ENCODE peak calls at places on chromosomes 11 and 22, in ten cellular contexts. One of them, this sample, is unnamed.

GRCh38 chr11:3639841-3640240 is 2.0 kb downstream of the ART5 start:
- DNase-seq in activated T-cell treated with anti-CD3 and anti-CD28 coated beads, Interleukin-2, amount 50 U/mL, for 72 hours: no peak
- DNase-seq in T-helper 22 cell: no peak
- DNase-seq in posterior cingulate gyrus: no peak
- DNase-seq in body of pancreas: no peak
- DNase-seq in AML-193: no peak
- DNase-seq in T follicular helper cell: no peak
- DNase-seq in AG08396: no peak
- DNase-seq in GF-D8: no peak
- DNase-seq in AG04450: no peak
- DNase-seq in this sample: no peak

GRCh38 chr22:20028855-20029549 is 8.1 kb downstream of the TANGO2 start:
- DNase-seq in T-helper 22 cell: no peak
- DNase-seq in activated T-cell treated with anti-CD3 and anti-CD28 coated beads, Interleukin-2, amount 50 U/mL, for 72 hours: no peak
- DNase-seq in AG04450: no peak
- DNase-seq in AG08396: no peak
- DNase-seq in body of pancreas: no peak
- DNase-seq in posterior cingulate gyrus: peak; percentile 50
- DNase-seq in T follicular helper cell: no peak
- DNase-seq in AML-193: no peak
- DNase-seq in GF-D8: no peak
- DNase-seq in this sample: no peak

GRCh38 chr11:74822187-74822586 is 73.5 kb downstream of the RNF169 start:
- DNase-seq in T follicular helper cell: no peak
- DNase-seq in AG04450: peak; percentile 85
- DNase-seq in activated T-cell treated with anti-CD3 and anti-CD28 coated beads, Interleukin-2, amount 50 U/mL, for 72 hours: no peak
- DNase-seq in T-helper 22 cell: no peak
- DNase-seq in AG08396: peak; percentile 53
- DNase-seq in posterior cingulate gyrus: no peak
- DNase-seq in AML-193: no peak
- DNase-seq in body of pancreas: no peak
- DNase-seq in GF-D8: no peak
- DNase-seq in this sample: peak; percentile 7

GRCh38 chr11:2804701-2805387 is 80.7 kb downstream of the CDKN1C start:
- DNase-seq in T follicular helper cell: no peak
- DNase-seq in T-helper 22 cell: no peak
- DNase-seq in GF-D8: no peak
- DNase-seq in AML-193: no peak
- DNase-seq in AG08396: no peak
- DNase-seq in body of pancreas: peak; percentile 7
- DNase-seq in activated T-cell treated with anti-CD3 and anti-CD28 coated beads, Interleukin-2, amount 50 U/mL, for 72 hours: no peak
- DNase-seq in posterior cingulate gyrus: peak; percentile 7
- DNase-seq in AG04450: no peak
- DNase-seq in this sample: no peak

GRCh38 chr11:47071341-47071740 is 105.3 kb downstream of the ARFGAP2 start:
- DNase-seq in T-helper 22 cell: no peak
- DNase-seq in activated T-cell treated with anti-CD3 and anti-CD28 coated beads, Interleukin-2, amount 50 U/mL, for 72 hours: no peak
- DNase-seq in T follicular helper cell: no peak
- DNase-seq in GF-D8: no peak
- DNase-seq in posterior cingulate gyrus: no peak
- DNase-seq in AG04450: no peak
- DNase-seq in AG08396: no peak
- DNase-seq in body of pancreas: no peak
- DNase-seq in AML-193: no peak
- DNase-seq in this sample: no peak

GRCh38 chr11:5196731-5197130 is 3.8 kb downstream of the OR51V1 start:
- DNase-seq in AG08396: no peak
- DNase-seq in activated T-cell treated with anti-CD3 and anti-CD28 coated beads, Interleukin-2, amount 50 U/mL, for 72 hours: no peak
- DNase-seq in T follicular helper cell: no peak
- DNase-seq in body of pancreas: no peak
- DNase-seq in AML-193: no peak
- DNase-seq in posterior cingulate gyrus: no peak
- DNase-seq in AG04450: no peak
- DNase-seq in T-helper 22 cell: no peak
- DNase-seq in GF-D8: no peak
- DNase-seq in this sample: no peak

GRCh38 chr11:17608830-17609229 is 61.8 kb downstream of the OTOG start:
- DNase-seq in AG04450: no peak
- DNase-seq in AML-193: no peak
- DNase-seq in posterior cingulate gyrus: no peak
- DNase-seq in T follicular helper cell: no peak
- DNase-seq in AG08396: no peak
- DNase-seq in T-helper 22 cell: no peak
- DNase-seq in body of pancreas: no peak
- DNase-seq in activated T-cell treated with anti-CD3 and anti-CD28 coated beads, Interleukin-2, amount 50 U/mL, for 72 hours: no peak
- DNase-seq in GF-D8: no peak
- DNase-seq in this sample: no peak

GRCh38 chr11:114099392-114100178 is 40.1 kb downstream of the ZBTB16 start:
- DNase-seq in AG08396: no peak
- DNase-seq in GF-D8: no peak
- DNase-seq in activated T-cell treated with anti-CD3 and anti-CD28 coated beads, Interleukin-2, amount 50 U/mL, for 72 hours: peak; percentile 13
- DNase-seq in posterior cingulate gyrus: no peak
- DNase-seq in T-helper 22 cell: no peak
- DNase-seq in body of pancreas: peak; percentile 61
- DNase-seq in T follicular helper cell: no peak
- DNase-seq in AG04450: no peak
- DNase-seq in AML-193: no peak
- DNase-seq in this sample: no peak

GRCh38 chr11:118086913-118087768 is at the start of gene SMIM35:
- DNase-seq in T-helper 22 cell: no peak
- DNase-seq in T follicular helper cell: no peak
- DNase-seq in GF-D8: no peak
- DNase-seq in AG04450: no peak
- DNase-seq in activated T-cell treated with anti-CD3 and anti-CD28 coated beads, Interleukin-2, amount 50 U/mL, for 72 hours: no peak
- DNase-seq in AML-193: no peak
- DNase-seq in body of pancreas: no peak
- DNase-seq in AG08396: no peak
- DNase-seq in posterior cingulate gyrus: no peak
- DNase-seq in this sample: no peak

GRCh38 chr11:45159781-45160365 is 13.4 kb downstream of the PRDM11 start:
- DNase-seq in posterior cingulate gyrus: no peak
- DNase-seq in AG08396: no peak
- DNase-seq in AG04450: no peak
- DNase-seq in AML-193: no peak
- DNase-seq in T follicular helper cell: no peak
- DNase-seq in activated T-cell treated with anti-CD3 and anti-CD28 coated beads, Interleukin-2, amount 50 U/mL, for 72 hours: no peak
- DNase-seq in body of pancreas: no peak
- DNase-seq in T-helper 22 cell: no peak
- DNase-seq in GF-D8: no peak
- DNase-seq in this sample: no peak

GRCh38 chr11:34512810-34513673 is 552 bp downstream of the ELF5 start:
- DNase-seq in activated T-cell treated with anti-CD3 and anti-CD28 coated beads, Interleukin-2, amount 50 U/mL, for 72 hours: peak; percentile 55
- DNase-seq in AG04450: no peak
- DNase-seq in body of pancreas: peak; percentile 77
- DNase-seq in T follicular helper cell: peak; percentile 12
- DNase-seq in T-helper 22 cell: no peak
- DNase-seq in posterior cingulate gyrus: peak; percentile 42
- DNase-seq in GF-D8: peak; percentile 0
- DNase-seq in AML-193: peak; percentile 59
- DNase-seq in AG08396: peak; percentile 73
- DNase-seq in this sample: no peak

GRCh38 chr11:38046571-38047135 is 1448.6 kb upstream of the RAG2 start:
- DNase-seq in AG04450: no peak
- DNase-seq in AML-193: no peak
- DNase-seq in body of pancreas: no peak
- DNase-seq in GF-D8: no peak
- DNase-seq in T follicular helper cell: no peak
- DNase-seq in activated T-cell treated with anti-CD3 and anti-CD28 coated beads, Interleukin-2, amount 50 U/mL, for 72 hours: no peak
- DNase-seq in T-helper 22 cell: no peak
- DNase-seq in AG08396: no peak
- DNase-seq in posterior cingulate gyrus: no peak
- DNase-seq in this sample: no peak

GRCh38 chr11:95736268-95737208 is 53.0 kb downstream of the FAM76B start:
- DNase-seq in body of pancreas: no peak
- DNase-seq in GF-D8: no peak
- DNase-seq in AG04450: no peak
- DNase-seq in posterior cingulate gyrus: no peak
- DNase-seq in T follicular helper cell: no peak
- DNase-seq in AML-193: no peak
- DNase-seq in activated T-cell treated with anti-CD3 and anti-CD28 coated beads, Interleukin-2, amount 50 U/mL, for 72 hours: no peak
- DNase-seq in T-helper 22 cell: no peak
- DNase-seq in AG08396: no peak
- DNase-seq in this sample: no peak

GRCh38 chr11:69771466-69771865 is 3.7 kb downstream of the FGF4 start:
- DNase-seq in AML-193: no peak
- DNase-seq in posterior cingulate gyrus: no peak
- DNase-seq in body of pancreas: no peak
- DNase-seq in GF-D8: no peak
- DNase-seq in AG08396: no peak
- DNase-seq in T follicular helper cell: no peak
- DNase-seq in T-helper 22 cell: no peak
- DNase-seq in AG04450: no peak
- DNase-seq in activated T-cell treated with anti-CD3 and anti-CD28 coated beads, Interleukin-2, amount 50 U/mL, for 72 hours: no peak
- DNase-seq in this sample: no peak

GRCh38 chr11:80873309-80873999 is 1432.6 kb upstream of the TENM4 start:
- DNase-seq in T follicular helper cell: no peak
- DNase-seq in AG04450: no peak
- DNase-seq in activated T-cell treated with anti-CD3 and anti-CD28 coated beads, Interleukin-2, amount 50 U/mL, for 72 hours: no peak
- DNase-seq in posterior cingulate gyrus: no peak
- DNase-seq in body of pancreas: no peak
- DNase-seq in AML-193: no peak
- DNase-seq in GF-D8: no peak
- DNase-seq in T-helper 22 cell: no peak
- DNase-seq in AG08396: no peak
- DNase-seq in this sample: no peak

GRCh38 chr11:104918113-104918824 is 20.0 kb upstream of the CASP12 start:
- DNase-seq in T follicular helper cell: no peak
- DNase-seq in posterior cingulate gyrus: no peak
- DNase-seq in AML-193: no peak
- DNase-seq in body of pancreas: no peak
- DNase-seq in AG04450: peak; percentile 61
- DNase-seq in GF-D8: no peak
- DNase-seq in activated T-cell treated with anti-CD3 and anti-CD28 coated beads, Interleukin-2, amount 50 U/mL, for 72 hours: no peak
- DNase-seq in AG08396: peak; percentile 39
- DNase-seq in T-helper 22 cell: no peak
- DNase-seq in this sample: peak; percentile 59

GRCh38 chr11:95451682-95452081 is 220.7 kb upstream of the SESN3 start:
- DNase-seq in AML-193: peak; percentile 18
- DNase-seq in AG08396: peak; percentile 62
- DNase-seq in AG04450: peak; percentile 13
- DNase-seq in GF-D8: no peak
- DNase-seq in T follicular helper cell: no peak
- DNase-seq in posterior cingulate gyrus: no peak
- DNase-seq in activated T-cell treated with anti-CD3 and anti-CD28 coated beads, Interleukin-2, amount 50 U/mL, for 72 hours: no peak
- DNase-seq in T-helper 22 cell: no peak
- DNase-seq in body of pancreas: no peak
- DNase-seq in this sample: peak; percentile 14

GRCh38 chr11:31655483-31655882 is 145.9 kb downstream of the ELP4 start:
- DNase-seq in body of pancreas: no peak
- DNase-seq in T follicular helper cell: no peak
- DNase-seq in AG08396: peak; percentile 13
- DNase-seq in activated T-cell treated with anti-CD3 and anti-CD28 coated beads, Interleukin-2, amount 50 U/mL, for 72 hours: no peak
- DNase-seq in posterior cingulate gyrus: no peak
- DNase-seq in T-helper 22 cell: no peak
- DNase-seq in GF-D8: no peak
- DNase-seq in AML-193: no peak
- DNase-seq in AG04450: no peak
- DNase-seq in this sample: peak; percentile 52

GRCh38 chr11:74720596-74721478 is 10.4 kb downstream of the CHRDL2 start:
- DNase-seq in posterior cingulate gyrus: peak; percentile 38
- DNase-seq in AML-193: no peak
- DNase-seq in body of pancreas: peak; percentile 50
- DNase-seq in T-helper 22 cell: no peak
- DNase-seq in T follicular helper cell: no peak
- DNase-seq in AG08396: peak; percentile 45
- DNase-seq in GF-D8: no peak
- DNase-seq in activated T-cell treated with anti-CD3 and anti-CD28 coated beads, Interleukin-2, amount 50 U/mL, for 72 hours: no peak
- DNase-seq in AG04450: peak; percentile 81
- DNase-seq in this sample: no peak

GRCh38 chr11:30342736-30343166 is 19.8 kb downstream of the ARL14EP start:
- DNase-seq in activated T-cell treated with anti-CD3 and anti-CD28 coated beads, Interleukin-2, amount 50 U/mL, for 72 hours: no peak
- DNase-seq in AG08396: no peak
- DNase-seq in T follicular helper cell: no peak
- DNase-seq in AML-193: no peak
- DNase-seq in GF-D8: no peak
- DNase-seq in body of pancreas: no peak
- DNase-seq in T-helper 22 cell: no peak
- DNase-seq in AG04450: no peak
- DNase-seq in posterior cingulate gyrus: no peak
- DNase-seq in this sample: no peak

GRCh38 chr11:92492372-92492771 is 267.8 kb downstream of the FAT3 start:
- DNase-seq in posterior cingulate gyrus: no peak
- DNase-seq in body of pancreas: no peak
- DNase-seq in AG08396: no peak
- DNase-seq in activated T-cell treated with anti-CD3 and anti-CD28 coated beads, Interleukin-2, amount 50 U/mL, for 72 hours: no peak
- DNase-seq in AG04450: no peak
- DNase-seq in AML-193: no peak
- DNase-seq in T follicular helper cell: no peak
- DNase-seq in T-helper 22 cell: no peak
- DNase-seq in GF-D8: no peak
- DNase-seq in this sample: no peak

GRCh38 chr11:120952503-120953229 is 71.2 kb upstream of the TBCEL start:
- DNase-seq in AG04450: peak; percentile 21
- DNase-seq in body of pancreas: peak; percentile 72
- DNase-seq in T-helper 22 cell: no peak
- DNase-seq in activated T-cell treated with anti-CD3 and anti-CD28 coated beads, Interleukin-2, amount 50 U/mL, for 72 hours: peak; percentile 72
- DNase-seq in GF-D8: peak; percentile 59
- DNase-seq in AG08396: peak; percentile 82
- DNase-seq in posterior cingulate gyrus: peak; percentile 87
- DNase-seq in T follicular helper cell: peak; percentile 38
- DNase-seq in AML-193: peak; percentile 62
- DNase-seq in this sample: peak; percentile 10

GRCh38 chr22:42317691-42318547 is 47.5 kb upstream of the TCF20 start:
- DNase-seq in T follicular helper cell: no peak
- DNase-seq in posterior cingulate gyrus: peak; percentile 69
- DNase-seq in AG04450: no peak
- DNase-seq in AG08396: no peak
- DNase-seq in activated T-cell treated with anti-CD3 and anti-CD28 coated beads, Interleukin-2, amount 50 U/mL, for 72 hours: no peak
- DNase-seq in AML-193: no peak
- DNase-seq in body of pancreas: no peak
- DNase-seq in GF-D8: no peak
- DNase-seq in T-helper 22 cell: no peak
- DNase-seq in this sample: no peak

GRCh38 chr11:110782616-110783015 is 70.4 kb upstream of the ARHGAP20 start:
- DNase-seq in activated T-cell treated with anti-CD3 and anti-CD28 coated beads, Interleukin-2, amount 50 U/mL, for 72 hours: no peak
- DNase-seq in posterior cingulate gyrus: no peak
- DNase-seq in AML-193: no peak
- DNase-seq in T-helper 22 cell: no peak
- DNase-seq in AG08396: no peak
- DNase-seq in GF-D8: no peak
- DNase-seq in T follicular helper cell: no peak
- DNase-seq in body of pancreas: no peak
- DNase-seq in AG04450: no peak
- DNase-seq in this sample: no peak

GRCh38 chr22:40177738-40178416 is at the start of gene TNRC6B:
- DNase-seq in activated T-cell treated with anti-CD3 and anti-CD28 coated beads, Interleukin-2, amount 50 U/mL, for 72 hours: peak; percentile 83
- DNase-seq in body of pancreas: peak; percentile 81
- DNase-seq in AG08396: peak; percentile 72
- DNase-seq in AG04450: peak; percentile 92
- DNase-seq in T follicular helper cell: peak; percentile 67
- DNase-seq in AML-193: peak; percentile 98
- DNase-seq in posterior cingulate gyrus: peak; percentile 65
- DNase-seq in T-helper 22 cell: peak; percentile 70
- DNase-seq in GF-D8: peak; percentile 98
- DNase-seq in this sample: peak; percentile 92

GRCh38 chr22:26481112-26481693 is 2.4 kb downstream of the HPS4 start:
- DNase-seq in activated T-cell treated with anti-CD3 and anti-CD28 coated beads, Interleukin-2, amount 50 U/mL, for 72 hours: no peak
- DNase-seq in body of pancreas: no peak
- DNase-seq in AML-193: no peak
- DNase-seq in AG08396: no peak
- DNase-seq in T follicular helper cell: no peak
- DNase-seq in AG04450: no peak
- DNase-seq in posterior cingulate gyrus: no peak
- DNase-seq in GF-D8: no peak
- DNase-seq in T-helper 22 cell: no peak
- DNase-seq in this sample: no peak

GRCh38 chr11:69658606-69659450 is 16.3 kb downstream of the LTO1 start:
- DNase-seq in AG08396: no peak
- DNase-seq in AG04450: no peak
- DNase-seq in activated T-cell treated with anti-CD3 and anti-CD28 coated beads, Interleukin-2, amount 50 U/mL, for 72 hours: no peak
- DNase-seq in AML-193: no peak
- DNase-seq in T-helper 22 cell: no peak
- DNase-seq in GF-D8: no peak
- DNase-seq in posterior cingulate gyrus: no peak
- DNase-seq in body of pancreas: no peak
- DNase-seq in T follicular helper cell: no peak
- DNase-seq in this sample: no peak

GRCh38 chr22:45462034-45462655 is 40.5 kb upstream of the FBLN1 start:
- DNase-seq in T follicular helper cell: no peak
- DNase-seq in body of pancreas: no peak
- DNase-seq in GF-D8: no peak
- DNase-seq in AG04450: no peak
- DNase-seq in AML-193: no peak
- DNase-seq in AG08396: no peak
- DNase-seq in T-helper 22 cell: no peak
- DNase-seq in posterior cingulate gyrus: no peak
- DNase-seq in activated T-cell treated with anti-CD3 and anti-CD28 coated beads, Interleukin-2, amount 50 U/mL, for 72 hours: peak; percentile 2
- DNase-seq in this sample: no peak